ENCODE peak calls at places on chromosomes 4 and X, in five cellular contexts. X, G, W, M and Z are unnamed samples.

GRCh38 chr4:172147702-172148101 is 334.5 kb downstream of the GALNTL6 start:
- DNase-seq in X (no peak), G (no peak), W (no peak), M (no peak), Z (no peak)

GRCh38 chr4:6360385-6360784 is 90.7 kb downstream of the WFS1 start:
- DNase-seq in X (no peak), W (peak), G (no peak), M (peak), Z (no peak)

GRCh38 chr4:161419822-161420221 is 744.0 kb downstream of the FSTL5 start:
- DNase-seq in M (no peak), G (no peak), W (no peak), X (no peak), Z (peak)

GRCh38 chr4:2832309-2832980 is 11.2 kb upstream of the ADD1 start:
- DNase-seq in G (no peak), M (no peak), W (no peak), X (peak), Z (no peak)

GRCh38 chr4:78091534-78091933 is 34.4 kb downstream of the FRAS1 start:
- DNase-seq in G (no peak), X (no peak), W (no peak), M (no peak), Z (no peak)

GRCh38 chrX:9182041-9182440 is 148.1 kb upstream of the FAM9B start:
- DNase-seq in G (no peak), M (no peak), X (no peak), W (no peak), Z (no peak)

GRCh38 chr4:7356667-7357295 is 77.9 kb downstream of the PSAPL1 start:
- DNase-seq in M (no peak), G (no peak), W (no peak), X (no peak), Z (no peak)

GRCh38 chrX:39336709-39337294 is 535.5 kb downstream of the MID1IP1 start:
- DNase-seq in W (peak), M (no peak), X (no peak), G (peak), Z (peak)

GRCh38 chr4:83282049-83282535 is 2.5 kb downstream of the COQ2 start:
- DNase-seq in W (peak), X (peak), M (peak), G (no peak), Z (peak)

GRCh38 chrX:49271341-49271740 is 1.7 kb downstream of the PPP1R3F start:
- DNase-seq in M (no peak), G (no peak), X (no peak), W (no peak), Z (no peak)

GRCh38 chr4:122710434-122711308 is 21.8 kb upstream of the BBS12 start:
- DNase-seq in X (no peak), W (no peak), M (no peak), G (no peak), Z (no peak)

GRCh38 chrX:37998586-37999267 is 7.6 kb upstream of the SYTL5 start:
- DNase-seq in G (no peak), M (no peak), W (peak), X (no peak), Z (no peak)

GRCh38 chrX:79325263-79325958 is 41.7 kb downstream of the ITM2A start:
- DNase-seq in G (no peak), W (no peak), M (no peak), X (no peak), Z (no peak)

GRCh38 chr4:112361181-112361791 is 64.1 kb downstream of the ALPK1 start:
- DNase-seq in W (no peak), X (peak), M (no peak), G (no peak), Z (no peak)

GRCh38 chr4:156547439-156547838 is 424.2 kb downstream of the PDGFC start:
- DNase-seq in G (no peak), M (no peak), W (no peak), X (no peak), Z (peak)

GRCh38 chrX:129980043-129980442 is 2.4 kb upstream of the BCORL1 start:
- DNase-seq in X (no peak), W (no peak), M (no peak), G (no peak), Z (no peak)

GRCh38 chr4:111842336-111842735 is 302.9 kb upstream of the FAM241A start:
- DNase-seq in X (no peak), W (no peak), G (no peak), M (no peak), Z (no peak)